ENCODE peak calls at places on chromosome 13, in eight cellular contexts. H is IMR-90, E is cardiac muscle cell, A is colonic mucosa, Y is OCI-LY7, U is ovary, G is endodermal cell, R is PC-3. J is an unnamed sample.

GRCh38 chr13:62418872-62419271 is 1003.2 kb upstream of the PCDH20 start:
- DNase-seq in E (peak; percentile 53), G (no peak), A (no peak), R (peak; percentile 3), Y (no peak), H (peak; percentile 30), U (no peak), J (no peak)

GRCh38 chr13:29595380-29596063 is at the start of gene SLC7A1:
- DNase-seq in G (peak; percentile 94), A (peak; percentile 77), H (peak; percentile 80), R (peak; percentile 90), E (peak; percentile 84), U (peak; percentile 69), Y (peak; percentile 94), J (peak; percentile 60)

GRCh38 chr13:87344176-87344575 is 327.0 kb upstream of the SLITRK5 start:
- DNase-seq in G (no peak), A (no peak), Y (no peak), U (no peak), E (no peak), H (no peak), R (peak; percentile 3), J (no peak)

GRCh38 chr13:113729329-113730019 is 29.6 kb upstream of the TMEM255B start:
- DNase-seq in G (no peak), R (no peak), U (no peak), H (no peak), Y (no peak), A (no peak), E (no peak), J (no peak)

GRCh38 chr13:44108345-44108858 is 228.7 kb downstream of the LACC1 start:
- DNase-seq in R (peak; percentile 74), A (peak; percentile 89), Y (no peak), G (no peak), H (no peak), E (peak; percentile 5), U (no peak), J (no peak)

GRCh38 chr13:46134961-46135522 is 30.2 kb upstream of the CPB2 start:
- DNase-seq in U (no peak), G (peak; percentile 54), Y (no peak), H (peak; percentile 2), R (peak; percentile 92), E (no peak), A (no peak), J (peak; percentile 35)

GRCh38 chr13:106471957-106472543 is 63.4 kb downstream of the EFNB2 start:
- DNase-seq in R (peak; percentile 92), U (no peak), E (peak; percentile 84), Y (no peak), H (peak; percentile 91), G (peak; percentile 92), A (peak; percentile 69), J (peak; percentile 20)

GRCh38 chr13:48431987-48432615 is 19.2 kb upstream of the LPAR6 start:
- DNase-seq in Y (no peak), A (no peak), U (no peak), R (no peak), E (peak; percentile 54), G (no peak), H (no peak), J (no peak)

GRCh38 chr13:110264685-110265275 is 42.2 kb downstream of the COL4A1 start:
- DNase-seq in U (no peak), E (no peak), Y (no peak), H (no peak), R (no peak), A (no peak), G (peak; percentile 40), J (no peak)

GRCh38 chr13:110265682-110266430 is 41.1 kb downstream of the COL4A1 start:
- DNase-seq in R (no peak), E (no peak), Y (no peak), G (peak; percentile 42), A (no peak), U (no peak), H (no peak), J (no peak)

GRCh38 chr13:110265341-110265681 is 41.6 kb downstream of the COL4A1 start:
- DNase-seq in G (peak; percentile 39), A (no peak), U (no peak), R (no peak), H (no peak), Y (no peak), E (no peak), J (no peak)

GRCh38 chr13:110266983-110267382 is 40.0 kb downstream of the COL4A1 start:
- DNase-seq in U (no peak), A (no peak), H (no peak), Y (no peak), E (peak; percentile 54), G (peak; percentile 69), R (no peak), J (no peak)

DNA sequence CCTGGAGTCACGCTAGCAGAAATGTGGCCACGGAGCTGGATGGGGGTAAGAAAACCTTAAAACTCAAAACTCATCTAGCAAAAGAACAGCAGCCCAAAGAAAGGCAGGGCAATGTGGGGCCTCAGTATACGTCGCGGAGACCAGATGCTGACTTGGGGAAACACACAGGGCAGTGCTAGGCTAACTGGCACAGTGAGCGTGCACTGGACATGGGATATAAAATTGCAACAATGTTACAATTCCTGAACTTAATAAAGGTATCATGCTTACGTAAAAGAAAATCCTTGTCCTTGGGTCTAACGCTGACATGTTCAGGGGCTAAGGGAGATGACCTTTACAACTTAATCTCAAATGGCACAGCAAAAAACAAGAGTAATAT is 40.5 kb downstream of the COL4A1 start:
- DNase-seq in A (no peak), H (no peak), Y (no peak), R (no peak), G (no peak), U (no peak), E (no peak), J (no peak)
- H3K27ac ChIP-seq in A (no peak overlapping the region), H (no peak overlapping the region), Y (no peak overlapping the region), R (no peak overlapping the region), G (peak overlapping the region; percentile 71), U (no peak overlapping the region), E (no peak overlapping the region), J (no peak overlapping the region)

GRCh38 chr13:90299238-90299637 is 1048.2 kb upstream of the MIR17HG start:
- DNase-seq in U (no peak), G (no peak), A (no peak), E (no peak), H (no peak), Y (no peak), R (no peak), J (no peak)

GRCh38 chr13:90302113-90302512 is 1045.4 kb upstream of the MIR17HG start:
- DNase-seq in A (no peak), H (peak; percentile 10), U (no peak), R (no peak), Y (no peak), G (no peak), E (peak; percentile 90), J (no peak)

GRCh38 chr13:90305796-90306195 is 1041.7 kb upstream of the MIR17HG start:
- DNase-seq in U (no peak), Y (no peak), A (no peak), G (no peak), H (no peak), E (no peak), R (no peak), J (no peak)

DNA sequence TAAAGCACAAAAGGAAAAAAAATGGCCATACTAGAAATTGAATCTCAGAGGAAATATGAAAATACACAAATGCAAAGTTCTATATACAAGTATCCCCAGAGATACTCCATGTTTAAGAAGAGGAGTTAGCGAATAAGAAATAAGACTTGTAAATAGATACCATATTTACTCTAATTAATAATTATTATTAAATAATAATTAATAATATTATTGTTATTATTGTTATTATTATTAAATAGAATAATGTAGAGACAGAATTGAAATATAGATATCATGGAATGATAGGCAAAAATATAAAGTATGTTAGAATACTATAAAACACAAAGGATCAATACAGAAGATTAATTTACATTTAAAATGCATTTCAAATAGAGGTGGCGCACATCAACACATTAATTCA is 1047.5 kb upstream of the MIR17HG start:
- DNase-seq in A (no peak), R (no peak), Y (no peak), H (no peak), G (no peak), E (no peak), U (no peak), J (no peak)
- H3K9me3 ChIP-seq in A (no peaks in the 10 kb centered on the region), R (no peaks in the 10 kb centered on the region), Y (no peaks in the 10 kb centered on the region), H (no peaks in the 10 kb centered on the region), G (no peaks in the 10 kb centered on the region), E (no peaks in the 10 kb centered on the region), U (no peaks in the 10 kb centered on the region), J (no peaks in the 10 kb centered on the region)

GRCh38 chr13:98487016-98487415 is 89.9 kb downstream of the STK24 start:
- DNase-seq in H (peak; percentile 53), Y (no peak), R (no peak), U (no peak), A (no peak), G (peak; percentile 35), E (no peak), J (no peak)
- H3K4me1 ChIP-seq in H (peaks cover 42% of the 10 kb centered on the region), Y (peaks cover 48% of the 10 kb centered on the region), R (peaks cover 37% of the 10 kb centered on the region), U (peaks cover 25% of the 10 kb centered on the region), A (peaks cover 31% of the 10 kb centered on the region), G (peaks cover 9% of the 10 kb centered on the region), E (peaks cover 72% of the 10 kb centered on the region), J (peaks cover 21% of the 10 kb centered on the region)

DNA sequence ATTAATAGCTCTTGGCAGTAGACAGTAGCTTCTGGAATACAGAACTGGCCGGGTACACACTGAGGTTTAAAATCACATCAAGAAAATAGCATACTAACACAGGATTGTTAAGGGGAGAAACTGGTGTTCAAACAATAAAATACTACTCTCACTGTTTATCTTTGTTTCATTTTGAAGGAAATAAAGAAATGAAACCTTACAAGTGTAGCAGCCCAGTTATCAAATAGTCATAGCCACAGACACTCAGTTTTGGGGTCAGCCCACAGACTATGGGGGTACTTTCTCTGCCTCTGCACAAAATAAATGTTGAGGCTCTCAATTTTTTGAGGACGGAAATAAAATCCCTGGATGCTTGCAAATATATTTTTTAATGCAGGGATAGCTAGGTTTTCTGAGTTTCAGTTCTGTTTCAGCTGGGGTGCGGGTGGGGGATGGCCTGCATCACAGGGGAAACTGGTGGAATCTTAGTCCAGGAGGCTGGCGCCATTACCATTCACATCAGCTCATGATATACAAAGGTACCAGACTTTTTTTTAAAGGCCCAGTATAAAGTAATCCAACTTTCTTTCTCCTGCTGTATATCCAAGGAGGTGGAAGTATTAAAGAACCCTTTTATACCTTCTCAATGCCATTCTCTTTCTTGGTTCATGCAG is 343.6 kb downstream of the KCNRG start:
- DNase-seq in A (no peak), E (no peak), R (no peak), G (no peak), Y (no peak), H (no peak), U (no peak), J (no peak)
- H3K27ac ChIP-seq in A (no peak overlapping the region), E (no peak overlapping the region), R (no peak overlapping the region), G (no peak overlapping the region), Y (no peak overlapping the region), H (no peak overlapping the region), U (no peak overlapping the region), J (no peak overlapping the region)

J was measured in iPS DF 6.9.